ENCODE peak calls at places on chromosomes 2 and 18, in seven cellular contexts. F is ovary, C is tibial nerve, A is Peyer's patch, M is body of pancreas, E is GM12891, B is right lobe of liver. J is an unnamed sample.

GRCh38 chr18:24482826-24483225 is 22.4 kb downstream of the HRH4 start:
- DNase-seq in C (no peak), M (no peak), B (no peak), A (no peak), E (no peak), F (no peak), J (no peak)

GRCh38 chr18:5415035-5415434 is 119.5 kb upstream of the ZBTB14 start:
- DNase-seq in B (no peak), E (no peak), F (no peak), M (no peak), C (no peak), A (no peak), J (no peak)

GRCh38 chr2:195782156-195782555 is 125.1 kb downstream of the SLC39A10 start:
- DNase-seq in C (no peak), A (no peak), B (no peak), F (no peak), E (no peak), M (no peak), J (no peak)

GRCh38 chr2:72325592-72326422 is 178.1 kb upstream of the CYP26B1 start:
- DNase-seq in M (peak), C (no peak), B (no peak), F (no peak), E (no peak), A (no peak), J (peak)

GRCh38 chr2:165113414-165113813 is 90.4 kb downstream of the SCN3A start:
- DNase-seq in B (no peak), F (no peak), M (no peak), C (no peak), A (no peak), E (no peak), J (no peak)

GRCh38 chr18:57755473-57756067 is 47.5 kb downstream of the ATP8B1 start:
- DNase-seq in C (no peak), E (no peak), F (no peak), A (no peak), B (no peak), M (no peak), J (no peak)

GRCh38 chr2:161420406-161421025 is 4.4 kb downstream of the TBR1 start:
- DNase-seq in M (no peak), C (no peak), E (no peak), B (no peak), A (no peak), F (no peak), J (no peak)

GRCh38 chr18:52716926-52717325 is 376.9 kb downstream of the DCC start:
- DNase-seq in A (no peak), F (no peak), M (peak), B (no peak), E (no peak), C (no peak), J (peak)

GRCh38 chr18:52348209-52348608 is 8.2 kb downstream of the DCC start:
- DNase-seq in A (no peak), B (no peak), E (no peak), F (no peak), M (no peak), C (no peak), J (peak)

GRCh38 chr2:237432484-237433092 is 18.6 kb upstream of the COL6A3 start:
- DNase-seq in C (no peak), E (no peak), F (no peak), M (no peak), A (peak), B (peak), J (no peak)

GRCh38 chr2:144836635-144837350 is 316.9 kb upstream of the ZEB2 start:
- DNase-seq in C (no peak), E (no peak), M (no peak), B (no peak), F (no peak), A (no peak), J (no peak)

GRCh38 chr2:205730191-205730590 is 47.9 kb downstream of the NRP2 start:
- DNase-seq in B (no peak), A (no peak), E (no peak), F (no peak), C (no peak), M (no peak), J (no peak)

GRCh38 chr2:97796465-97797126 is 83.2 kb downstream of the ZAP70 start:
- DNase-seq in M (no peak), B (no peak), A (no peak), F (no peak), C (no peak), E (no peak), J (no peak)

GRCh38 chr2:97792416-97792815 is 79.0 kb downstream of the ZAP70 start:
- DNase-seq in F (no peak), C (no peak), A (no peak), B (no peak), M (no peak), E (no peak), J (no peak)

DNA sequence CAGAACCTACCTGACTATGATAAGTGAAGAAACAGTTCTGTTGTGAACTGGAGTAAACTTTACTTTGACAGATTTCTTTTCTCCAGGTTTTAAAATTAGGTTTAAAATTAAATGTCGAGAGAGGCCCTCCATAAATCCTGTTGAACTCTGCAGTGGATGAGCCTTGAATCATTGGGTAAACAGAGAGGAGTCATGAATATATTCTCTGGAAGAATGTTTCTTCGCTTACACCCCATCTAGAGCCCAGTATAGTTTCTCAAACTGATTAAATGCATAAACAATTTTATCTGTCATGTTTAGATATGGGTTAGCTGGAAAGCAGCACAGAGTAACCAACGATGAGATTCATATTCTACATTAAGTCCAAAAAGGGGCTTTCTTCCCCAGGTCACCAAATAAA is 84.0 kb downstream of the ZAP70 start:
- DNase-seq in M (no peak), A (no peak), C (no peak), E (no peak), F (no peak), B (no peak), J (no peak)
- TF ChIP-seq POLR2A in M (no peak), A (no peak), C (no peak), E (no peak), F (no peak), B (no peak), J (no peak)

DNA sequence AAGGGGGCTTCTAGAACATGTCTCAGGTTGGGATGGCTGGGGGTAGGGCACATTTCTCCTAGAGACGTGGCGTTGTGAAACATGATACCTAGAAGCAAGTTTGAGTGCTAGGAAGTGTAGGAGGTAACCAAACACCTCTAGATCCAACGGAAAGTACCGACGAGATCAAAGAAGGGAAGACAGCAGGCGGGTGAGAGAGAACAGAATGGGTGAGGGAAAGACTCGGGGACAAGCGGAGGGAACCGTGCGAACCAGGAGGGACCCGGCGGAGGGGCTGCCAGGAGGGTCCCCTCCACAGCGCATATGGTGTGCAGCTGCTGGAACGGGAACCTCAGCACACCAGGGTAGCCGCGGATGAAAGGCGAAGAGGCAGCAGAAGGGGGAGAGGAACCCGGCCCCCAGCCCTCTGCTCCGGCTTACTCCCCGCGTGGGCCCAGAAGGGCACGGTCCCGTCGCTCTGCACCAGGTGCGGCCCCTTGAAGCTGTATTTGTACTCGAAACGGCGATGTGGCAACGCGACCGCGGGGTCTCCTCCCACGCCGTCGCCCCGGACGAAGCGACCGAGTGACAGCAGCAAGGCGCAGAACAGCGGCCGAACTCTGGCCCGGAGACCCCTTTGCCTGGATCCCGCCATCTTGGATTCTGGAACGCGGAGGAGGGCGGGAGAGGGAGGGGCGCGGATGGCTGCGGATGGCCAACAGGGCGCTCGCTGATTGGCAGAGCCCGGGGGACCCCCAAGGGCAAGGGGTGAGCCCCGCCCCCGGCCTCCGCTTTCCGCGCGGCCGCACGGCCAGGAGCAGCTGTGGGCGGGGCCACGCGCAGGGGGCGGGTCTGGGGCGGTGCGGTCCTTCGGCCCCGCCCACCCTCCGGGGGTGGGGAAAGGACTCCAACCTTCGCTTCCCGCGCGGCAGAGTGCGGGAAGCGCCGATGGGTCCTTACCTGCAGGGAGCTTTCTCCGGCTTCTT is at the start of gene LMAN1:
- DNase-seq in E (peak), C (peak), M (peak), F (peak), B (peak), A (peak), J (peak)
- TF ChIP-seq POLR2A in E (peak), C (peak), M (peak), F (peak), B (peak), A (no peak), J (peak)

GRCh38 chr18:23201741-23202140 is 66.5 kb downstream of the CABLES1 start:
- DNase-seq in C (no peak), M (no peak), A (no peak), E (no peak), F (no peak), B (no peak), J (no peak)
- TF ChIP-seq POLR2A in C (no peak), M (no peak), A (no peak), E (no peak), F (no peak), B (no peak), J (no peak)

DNA sequence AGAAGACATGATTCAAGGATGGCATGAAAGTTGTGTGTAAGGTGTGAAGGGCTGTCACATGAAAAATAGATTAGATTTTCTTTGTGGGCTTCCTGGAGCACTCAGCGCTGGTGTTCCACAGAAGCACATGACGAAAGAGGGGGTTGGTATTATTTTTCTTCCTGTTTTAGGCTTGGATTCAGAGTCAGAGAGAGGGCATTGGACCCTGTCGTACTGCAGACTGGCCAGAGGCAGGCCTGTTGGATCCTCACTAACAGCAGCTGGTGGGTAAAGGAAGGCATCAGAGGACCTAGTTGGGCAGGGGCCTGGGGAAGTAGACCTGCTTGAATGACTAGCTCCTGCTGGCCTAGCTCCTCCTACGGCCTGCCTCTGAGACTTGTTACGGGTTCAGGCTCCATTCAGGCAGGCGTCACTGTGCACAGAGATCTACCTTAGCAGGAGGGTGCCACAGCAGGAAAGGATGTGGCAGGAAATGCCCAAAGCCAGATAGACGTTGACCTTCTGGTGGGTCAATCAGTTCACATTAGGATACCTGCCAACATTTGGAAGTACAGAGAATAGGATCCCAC is 13.1 kb downstream of the CTLA4 start:
- DNase-seq in B (no peak), M (no peak), C (no peak), A (no peak), F (no peak), E (no peak), J (no peak)
- TF ChIP-seq POLR2A in B (no peak), M (no peak), C (no peak), A (no peak), F (no peak), E (no peak), J (no peak)

GRCh38 chr2:46997884-46998283 is 82.3 kb upstream of the MCFD2 start:
- DNase-seq in A (no peak), M (no peak), E (no peak), F (no peak), C (no peak), B (no peak), J (no peak)
- TF ChIP-seq POLR2A in A (no peak), M (no peak), E (no peak), F (no peak), C (no peak), B (no peak), J (no peak)

GRCh38 chr2:86441392-86441788 is 219 bp downstream of the KDM3A start:
- DNase-seq in A (no peak), E (no peak), C (no peak), B (no peak), M (no peak), F (no peak), J (no peak)
- TF ChIP-seq POLR2A in A (peak), E (peak), C (peak), B (peak), M (no peak), F (no peak), J (no peak)

GRCh38 chr18:44680271-44681038 is at the start of gene SETBP1:
- DNase-seq in B (peak), C (peak), F (peak), M (peak), E (peak), A (peak), J (peak)
- TF ChIP-seq POLR2A in B (peak), C (no peak), F (no peak), M (peak), E (peak), A (no peak), J (no peak)

DNA sequence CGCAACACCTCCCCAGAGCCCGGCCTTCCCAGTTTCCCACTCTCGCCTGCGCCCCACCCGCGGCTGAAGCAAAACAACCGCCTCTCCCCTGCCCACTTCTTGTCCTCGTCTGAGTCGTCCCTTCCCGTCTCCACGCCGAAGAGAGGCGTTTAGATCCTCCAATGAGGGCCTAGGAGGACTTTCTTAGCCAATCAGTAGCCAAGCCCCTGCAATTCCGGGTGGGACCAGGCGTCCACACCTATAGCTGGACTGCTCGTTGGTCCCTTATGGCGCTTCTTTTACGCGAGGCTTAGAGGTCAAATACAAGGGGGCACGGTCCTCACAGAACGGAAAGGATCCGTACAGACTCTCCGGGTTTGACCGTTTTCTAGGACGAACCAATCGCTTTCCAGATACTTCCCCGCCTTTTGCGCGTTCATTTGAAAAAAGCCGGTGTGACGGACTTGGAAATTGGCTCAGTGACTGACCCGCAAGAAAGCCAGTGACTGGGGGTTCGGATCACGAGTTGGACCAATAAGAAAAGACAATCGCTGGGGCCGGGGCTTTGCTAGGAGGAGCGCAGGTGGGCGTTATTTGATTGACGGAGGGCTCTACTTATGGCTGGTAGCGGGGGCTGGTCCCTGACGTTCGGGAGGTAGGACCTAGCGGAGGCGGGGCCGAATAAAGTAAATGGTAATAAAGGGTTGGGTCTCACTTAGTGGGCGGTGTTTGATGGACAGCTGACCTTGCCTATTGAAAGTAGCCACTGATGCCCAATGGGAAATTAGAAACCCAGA is 579 bp upstream of the PPM1B start:
- DNase-seq in E (peak), F (peak), A (peak), B (peak), C (peak), M (peak), J (peak)
- TF ChIP-seq POLR2A in E (peak), F (peak), A (peak), B (peak), C (peak), M (peak), J (peak)

J was measured in erythroblast.